ENCODE peak calls at places on chromosomes 11 and 22, in five cellular contexts. L is amygdala; X is uterus; O is posterior cingulate gyrus; R is activated T-cell treated with anti-CD3 and anti-CD28 coated beads, Interleukin-2, amount 50 U/mL, for 72 hours. W is an unnamed sample.

GRCh38 chr11:74543991-74544390 is 48.4 kb upstream of the POLD3 start:
- DNase-seq in L (no peak), X (no peak), O (no peak), R (no peak), W (no peak)

GRCh38 chr22:47775191-47775590 is 1012.7 kb downstream of the TBC1D22A start:
- DNase-seq in X (no peak), R (no peak), O (no peak), L (no peak), W (no peak)

GRCh38 chr11:77320351-77320750 is 18.9 kb upstream of the GDPD4 start:
- DNase-seq in X (no peak), R (no peak), L (no peak), O (no peak), W (no peak)

GRCh38 chr22:20587206-20587958 is 80.0 kb downstream of the MED15 start:
- DNase-seq in X (no peak), O (no peak), R (no peak), L (no peak), W (no peak)

GRCh38 chr11:120169981-120170698 is 32.2 kb upstream of the TRIM29 start:
- DNase-seq in X (no peak), R (no peak), O (no peak), L (no peak), W (no peak)

GRCh38 chr11:82718307-82718706 is 15.4 kb downstream of the FAM181B start:
- DNase-seq in L (peak; percentile 64), R (no peak), X (no peak), O (peak; percentile 37), W (peak; percentile 80)

GRCh38 chr22:40263191-40263590 is 83.1 kb upstream of the ADSL start:
- DNase-seq in X (peak; percentile 44), R (no peak), L (no peak), O (no peak), W (no peak)

GRCh38 chr11:65217441-65218423 is 36.0 kb downstream of the CAPN1 start:
- DNase-seq in X (no peak), O (no peak), R (no peak), L (no peak), W (no peak)

GRCh38 chr11:69650832-69651344 is 9.9 kb downstream of the CCND1 start:
- DNase-seq in R (no peak), X (no peak), L (no peak), O (no peak), W (no peak)

GRCh38 chr11:1358286-1358685 is 31.4 kb upstream of the BRSK2 start:
- DNase-seq in X (no peak), O (no peak), L (no peak), R (no peak), W (no peak)

GRCh38 chr11:63595296-63595695 is 18.9 kb downstream of the PLAAT3 start:
- DNase-seq in X (no peak), L (no peak), R (no peak), O (no peak), W (no peak)

GRCh38 chr11:64429970-64430369 is 71.0 kb downstream of the RPS6KA4 start:
- DNase-seq in X (no peak), L (no peak), O (no peak), R (no peak), W (no peak)

W was measured in caudate nucleus.